ENCODE peak calls at places on chromosomes 3 and 15, in four cellular contexts. S, I, T and M are unnamed samples.

GRCh38 chr3:77081240-77081661 is 41.4 kb downstream of the ROBO2 start:
- DNase-seq in T (no peak), I (no peak), S (peak; percentile 26), M (no peak)

GRCh38 chr3:189038773-189039720 is 132.7 kb upstream of the TPRG1 start:
- DNase-seq in I (no peak), S (no peak), T (no peak), M (no peak)

GRCh38 chr3:160686955-160687535 is 10.1 kb downstream of the ARL14 start:
- DNase-seq in T (no peak), I (no peak), S (no peak), M (no peak)

GRCh38 chr3:89227218-89227617 is 119.8 kb downstream of the EPHA3 start:
- DNase-seq in S (no peak), I (no peak), T (no peak), M (no peak)

GRCh38 chr3:135896613-135897012 is 68.9 kb upstream of the PPP2R3A start:
- DNase-seq in S (no peak), T (no peak), I (no peak), M (no peak)

GRCh38 chr3:113039546-113039945 is 48.8 kb downstream of the GTPBP8 start:
- DNase-seq in I (no peak), T (no peak), S (no peak), M (no peak)

GRCh38 chr3:177554900-177555759 is 357.8 kb upstream of the TBL1XR1 start:
- DNase-seq in I (no peak), T (peak; percentile 55), S (peak; percentile 22), M (no peak)

GRCh38 chr3:45988804-45989203 is 6.8 kb downstream of the FYCO1 start:
- DNase-seq in I (no peak), S (no peak), T (no peak), M (no peak)

GRCh38 chr3:174810256-174810655 is 48.9 kb upstream of the NAALADL2 start:
- DNase-seq in T (no peak), I (no peak), S (no peak), M (no peak)

GRCh38 chr15:90035095-90035834 is 34.1 kb downstream of the ZNF710 start:
- DNase-seq in S (peak; percentile 45), I (no peak), T (peak; percentile 69), M (peak; percentile 86)

GRCh38 chr15:86021281-86022264 is 58.1 kb upstream of the AGBL1 start:
- DNase-seq in T (no peak), S (no peak), I (no peak), M (no peak)

GRCh38 chr3:12316253-12316652 is 27.4 kb downstream of the PPARG start:
- DNase-seq in I (no peak), S (no peak), T (no peak), M (no peak)

GRCh38 chr15:87477759-87478687 is 778.5 kb downstream of the NTRK3 start:
- DNase-seq in T (peak; percentile 69), S (no peak), I (no peak), M (peak; percentile 46)

GRCh38 chr3:127743676-127744075 is 70.9 kb downstream of the ABTB1 start:
- DNase-seq in T (no peak), S (no peak), I (no peak), M (no peak)

GRCh38 chr3:96319176-96319575 is 495.2 kb upstream of the EPHA6 start:
- DNase-seq in T (no peak), I (no peak), S (no peak), M (no peak)

GRCh38 chr3:197458179-197458707 is 97.5 kb downstream of the BDH1 start:
- DNase-seq in T (no peak), S (no peak), I (no peak), M (no peak)

GRCh38 chr3:171862993-171863521 is 19.9 kb downstream of the TMEM212 start:
- DNase-seq in T (no peak), S (no peak), I (no peak), M (peak; percentile 59)

GRCh38 chr3:143313598-143314188 is 194.1 kb downstream of the CHST2 start:
- DNase-seq in I (no peak), T (no peak), S (no peak), M (no peak)

GRCh38 chr3:71710906-71711494 is 14.2 kb downstream of the EIF4E3 start:
- DNase-seq in T (no peak), S (no peak), I (peak; percentile 45), M (no peak)

GRCh38 chr3:15180042-15180611 is 25.9 kb upstream of the CAPN7 start:
- DNase-seq in T (no peak), S (no peak), I (no peak), M (no peak)

GRCh38 chr3:178096955-178097354 is 439.3 kb upstream of the KCNMB2 start:
- DNase-seq in T (no peak), S (no peak), I (no peak), M (no peak)

GRCh38 chr15:98164573-98164972 is 204.1 kb downstream of the ARRDC4 start:
- DNase-seq in I (no peak), T (no peak), S (no peak), M (no peak)

GRCh38 chr15:66046751-66047150 is 177.5 kb downstream of the RAB11A start:
- DNase-seq in T (no peak), I (no peak), S (no peak), M (no peak)

GRCh38 chr15:41022487-41023090 is 69.3 kb downstream of the CHAC1 start:
- DNase-seq in I (peak; percentile 13), T (peak; percentile 25), S (no peak), M (no peak)
- H3K27ac ChIP-seq in I (no peak overlapping the region), T (peak overlapping the region; percentile 40), S (no peak overlapping the region), M (no peak overlapping the region)

GRCh38 chr3:48662753-48663488 is at the start of gene CELSR3:
- DNase-seq in I (peak; percentile 42), T (peak; percentile 72), S (peak; percentile 33), M (peak; percentile 92)

GRCh38 chr3:48663489-48664312 is 1.0 kb upstream of the CELSR3 start:
- DNase-seq in T (peak; percentile 91), I (peak; percentile 78), S (peak; percentile 86), M (peak; percentile 98)

GRCh38 chr3:48661501-48662139 is 1.1 kb downstream of the CELSR3 start:
- DNase-seq in T (peak; percentile 52), I (peak; percentile 69), S (peak; percentile 61), M (peak; percentile 92)

GRCh38 chr3:48662140-48662752 is 440 bp downstream of the CELSR3 start:
- DNase-seq in I (no peak), S (no peak), T (no peak), M (no peak)

GRCh38 chr3:48660800-48661400 is 1.8 kb downstream of the CELSR3 start:
- DNase-seq in S (no peak), T (no peak), I (no peak), M (no peak)
- H3K4me3 ChIP-seq in S (peak overlapping the region; percentile 62), T (no peak overlapping the region), I (no peak overlapping the region), M (no peak overlapping the region)

GRCh38 chr3:52021869-52022268 is 26.2 kb upstream of the RPL29 start:
- DNase-seq in S (peak; percentile 81), T (peak; percentile 42), I (no peak), M (no peak)
- H3K4me1 ChIP-seq in S (peaks cover 97% of the 10 kb centered on the region), T (peaks cover 93% of the 10 kb centered on the region), I (no peaks in the 10 kb centered on the region), M (peaks cover 13% of the 10 kb centered on the region)

DNA sequence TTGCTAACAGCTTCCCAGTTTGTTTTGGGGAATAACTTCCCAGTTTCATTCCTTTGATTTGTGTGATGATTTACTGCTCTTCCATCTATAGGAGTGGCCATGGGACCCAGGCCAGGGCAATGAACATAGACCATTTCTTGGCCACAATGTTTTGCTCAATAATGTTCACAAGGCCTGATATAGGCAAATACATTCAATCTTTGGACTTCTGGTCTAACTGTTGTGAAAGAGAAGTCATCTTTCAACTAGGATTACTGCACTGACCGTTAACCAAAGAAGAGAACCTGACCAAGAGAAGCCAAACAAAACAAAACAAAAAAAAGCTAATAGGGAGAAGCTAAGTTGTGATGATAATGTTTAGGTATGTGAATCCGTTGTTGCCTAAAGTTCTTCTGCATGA is 221.8 kb upstream of the SUCLG2 start:
- DNase-seq in I (no peak), S (no peak), T (no peak), M (no peak)
- H3K27ac ChIP-seq in I (no peak overlapping the region), S (no peak overlapping the region), T (no peak overlapping the region), M (no peak overlapping the region)

DNA sequence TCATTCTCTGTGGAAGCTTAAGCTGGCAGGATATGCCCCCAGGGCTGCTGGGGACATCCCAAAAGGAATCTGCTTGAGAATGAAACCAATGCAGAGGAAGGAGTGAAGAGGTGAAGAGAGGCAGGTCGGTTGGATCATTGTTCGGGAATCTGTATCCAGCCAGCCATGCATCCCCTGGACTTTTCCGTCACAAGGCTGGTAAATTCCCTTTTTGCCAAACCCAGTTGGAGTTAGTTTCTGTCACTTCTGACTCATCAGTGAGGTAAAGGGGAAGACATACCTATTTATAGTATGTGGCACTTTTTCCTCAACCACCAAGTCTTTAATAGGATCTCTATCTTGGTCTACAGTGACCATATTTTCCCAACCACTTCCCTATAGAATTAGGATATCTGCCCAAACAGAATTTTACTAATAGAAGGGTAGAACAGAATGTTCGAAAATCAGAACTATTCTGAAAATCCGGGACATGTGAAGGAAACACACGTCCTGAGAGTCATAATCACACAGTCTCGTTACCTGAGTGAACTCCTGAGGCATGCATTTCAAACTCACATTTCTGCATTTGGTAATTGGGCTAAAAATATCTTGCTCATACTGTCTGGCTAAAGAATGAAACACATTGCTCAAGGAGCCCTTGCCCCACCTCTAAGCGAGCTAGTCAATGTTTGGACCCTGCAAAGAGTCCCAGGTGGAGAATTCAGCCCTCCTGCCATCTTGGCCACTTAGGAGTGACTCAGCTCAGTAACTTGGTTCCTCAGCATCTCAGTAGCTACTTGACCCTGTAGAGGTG is 289.7 kb upstream of the ADAMTS9 start:
- DNase-seq in I (no peak), S (no peak), T (no peak), M (peak; percentile 67)
- H3K4me3 ChIP-seq in I (no peak overlapping the region), S (no peak overlapping the region), T (no peak overlapping the region), M (no peak overlapping the region)

DNA sequence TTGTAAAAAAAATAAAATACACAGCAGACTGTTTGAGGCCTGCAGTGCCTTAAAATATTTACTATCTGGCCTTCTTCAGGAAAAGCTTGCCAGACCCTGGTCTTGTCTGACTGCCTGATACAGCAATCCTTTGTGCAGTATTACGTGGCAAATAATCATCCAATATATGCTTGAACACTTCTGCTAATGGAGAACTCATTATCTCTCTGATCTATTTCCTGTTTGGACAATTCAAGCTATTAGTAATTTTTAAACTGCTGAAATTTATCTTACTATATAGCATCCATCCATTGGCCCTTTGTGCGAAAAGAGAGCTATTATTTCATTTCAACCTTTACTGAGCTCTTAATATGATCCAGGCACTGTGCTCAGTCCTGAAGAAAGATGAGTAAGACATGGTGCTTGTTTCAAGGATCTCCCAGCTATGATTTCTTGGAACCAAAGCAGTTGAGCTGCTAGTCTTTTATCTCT is 15.9 kb downstream of the ATG7 start:
- DNase-seq in S (no peak), T (no peak), I (no peak), M (no peak)
- H3K4me1 ChIP-seq in S (peaks cover 64% of the 10 kb centered on the region), T (peaks cover 31% of the 10 kb centered on the region), I (peaks cover 50% of the 10 kb centered on the region), M (peaks cover 3% of the 10 kb centered on the region)

DNA sequence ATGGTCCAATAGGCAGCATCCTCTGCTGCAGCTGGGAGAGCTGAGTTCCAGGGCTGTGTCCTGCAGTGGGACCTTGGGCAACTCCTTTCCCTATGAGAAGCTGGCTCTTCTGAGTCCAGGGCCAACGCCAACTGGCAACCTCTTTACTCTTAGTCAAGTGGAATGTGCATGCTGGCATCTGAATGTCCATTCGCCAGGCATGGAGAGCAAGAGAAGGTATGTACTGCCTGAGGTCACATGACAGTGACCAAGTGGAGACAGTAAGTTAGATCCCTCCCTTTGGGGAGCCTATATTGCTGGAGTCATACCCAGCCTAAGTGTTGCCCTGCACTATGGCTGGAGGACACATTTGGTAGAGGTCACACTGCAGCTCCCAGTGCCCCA is 12.1 kb downstream of the HEMK1 start:
- DNase-seq in T (no peak), I (no peak), S (no peak), M (no peak)
- H3K27ac ChIP-seq in T (no peak overlapping the region), I (no peak overlapping the region), S (peak overlapping the region; percentile 93), M (no peak overlapping the region)

GRCh38 chr3:48430359-48431101 is 644 bp upstream of the PLXNB1 start:
- DNase-seq in S (no peak), T (no peak), I (no peak), M (no peak)
- H3K4me3 ChIP-seq in S (peak overlapping the region; percentile 92), T (peak overlapping the region; percentile 87), I (no peak overlapping the region), M (peak overlapping the region; percentile 76)